ENCODE peak calls at places on chromosomes 13 and 19, in six cellular contexts. D is CD8-positive, alpha-beta memory T cell; W is transverse colon; G is psoas muscle; L is uterus; J is HepG2. P is an unnamed sample.

GRCh38 chr19:46288896-46289588 is 7.8 kb upstream of the HIF3A start:
- DNase-seq in D (no peak), W (no peak), G (no peak), L (no peak), J (peak), P (no peak)

GRCh38 chr13:41709511-41709910 is 251.4 kb downstream of the VWA8 start:
- DNase-seq in D (no peak), W (no peak), G (no peak), L (no peak), J (no peak), P (no peak)

GRCh38 chr13:79659161-79659560 is 178.2 kb downstream of the NDFIP2 start:
- DNase-seq in D (no peak), W (no peak), G (peak), L (peak), J (no peak), P (no peak)

GRCh38 chr19:56134655-56134922 is 6.5 kb upstream of the ZNF444 start:
- DNase-seq in D (no peak), W (no peak), G (no peak), L (no peak), J (no peak), P (no peak)

GRCh38 chr19:7242601-7243258 is 51.5 kb downstream of the INSR start:
- DNase-seq in D (no peak), W (no peak), G (no peak), L (no peak), J (no peak), P (no peak)

GRCh38 chr19:13539332-13539731 is 33.1 kb upstream of the CACNA1A start:
- DNase-seq in D (no peak), W (no peak), G (no peak), L (no peak), J (no peak), P (no peak)

GRCh38 chr13:38348890-38349289 is 761 bp upstream of the UFM1 start:
- DNase-seq in D (no peak), W (peak), G (no peak), L (no peak), J (no peak), P (no peak)

GRCh38 chr19:55082023-55082851 is 6.6 kb downstream of the EPS8L1 start:
- DNase-seq in D (peak), W (no peak), G (no peak), L (no peak), J (no peak), P (no peak)

GRCh38 chr19:46866407-46867132 is 5.8 kb downstream of the ARHGAP35 start:
- DNase-seq in D (no peak), W (no peak), G (no peak), L (no peak), J (peak), P (no peak)

GRCh38 chr13:91930687-91931086 is 532.3 kb downstream of the GPC5 start:
- DNase-seq in D (no peak), W (no peak), G (no peak), L (no peak), J (no peak), P (no peak)

GRCh38 chr19:8643860-8644653 is 13.6 kb downstream of the NFILZ start:
- DNase-seq in D (no peak), W (no peak), G (no peak), L (no peak), J (no peak), P (no peak)

GRCh38 chr19:56671613-56671994 is at the start of gene ZNF835:
- DNase-seq in D (peak), W (peak), G (peak), L (peak), J (no peak), P (peak)

GRCh38 chr13:48094404-48094780 is 512 bp downstream of the MED4 start:
- DNase-seq in D (no peak), W (no peak), G (no peak), L (no peak), J (no peak), P (no peak)

GRCh38 chr13:112734696-112735547 is 45.1 kb downstream of the ATP11A start:
- DNase-seq in D (no peak), W (no peak), G (no peak), L (no peak), J (no peak), P (peak)

GRCh38 chr19:41694831-41695635 is 7.0 kb upstream of the CEACAM7 start:
- DNase-seq in D (no peak), W (peak), G (no peak), L (no peak), J (no peak), P (no peak)

GRCh38 chr13:114115191-114115671 is 17.2 kb downstream of the RASA3 start:
- DNase-seq in D (no peak), W (peak), G (peak), L (peak), J (peak), P (peak)

GRCh38 chr13:49669735-49670309 is 21.5 kb downstream of the EBPL start:
- DNase-seq in D (no peak), W (peak), G (peak), L (no peak), J (peak), P (no peak)

GRCh38 chr13:113576597-113576996 is 8.0 kb upstream of the TFDP1 start:
- DNase-seq in D (no peak), W (no peak), G (no peak), L (no peak), J (no peak), P (no peak)

GRCh38 chr13:49571299-49572240 is 13.8 kb downstream of the RCBTB1 start:
- DNase-seq in D (no peak), W (no peak), G (no peak), L (no peak), J (no peak), P (no peak)

GRCh38 chr13:95023405-95023804 is 277.8 kb downstream of the ABCC4 start:
- DNase-seq in D (no peak), W (no peak), G (no peak), L (no peak), J (no peak), P (no peak)

GRCh38 chr13:41833851-41834250 is 127.1 kb downstream of the VWA8 start:
- DNase-seq in D (no peak), W (no peak), G (no peak), L (no peak), J (no peak), P (no peak)

GRCh38 chr19:39736088-39736487 is 1.7 kb downstream of the CLC start:
- DNase-seq in D (no peak), W (no peak), G (no peak), L (no peak), J (no peak), P (no peak)

GRCh38 chr13:30334663-30335386 is 27.5 kb upstream of the KATNAL1 start:
- DNase-seq in D (no peak), W (no peak), G (no peak), L (no peak), J (peak), P (no peak)

GRCh38 chr13:109756778-109757177 is 29.6 kb downstream of the IRS2 start:
- DNase-seq in D (no peak), W (no peak), G (no peak), L (no peak), J (no peak), P (no peak)

GRCh38 chr13:66546534-66547379 is 683.4 kb downstream of the PCDH9 start:
- DNase-seq in D (no peak), W (no peak), G (no peak), L (no peak), J (no peak), P (no peak)

GRCh38 chr13:50535050-50535449 is 308.4 kb downstream of the DLEU7 start:
- DNase-seq in D (no peak), W (no peak), G (no peak), L (no peak), J (no peak), P (no peak)

GRCh38 chr19:4452230-4452990 is 5.2 kb downstream of the UBXN6 start:
- DNase-seq in D (no peak), W (no peak), G (no peak), L (no peak), J (no peak), P (no peak)

GRCh38 chr13:114222461-114222968 is 12.2 kb upstream of the CDC16 start:
- DNase-seq in D (no peak), W (peak), G (no peak), L (no peak), J (peak), P (no peak)

GRCh38 chr19:18101268-18101667 is 3.7 kb downstream of the MAST3 start:
- DNase-seq in D (no peak), W (no peak), G (no peak), L (no peak), J (no peak), P (no peak)

GRCh38 chr19:51501594-51502263 is at the start of gene SIGLEC12:
- DNase-seq in D (no peak), W (peak), G (peak), L (no peak), J (no peak), P (peak)

DNA sequence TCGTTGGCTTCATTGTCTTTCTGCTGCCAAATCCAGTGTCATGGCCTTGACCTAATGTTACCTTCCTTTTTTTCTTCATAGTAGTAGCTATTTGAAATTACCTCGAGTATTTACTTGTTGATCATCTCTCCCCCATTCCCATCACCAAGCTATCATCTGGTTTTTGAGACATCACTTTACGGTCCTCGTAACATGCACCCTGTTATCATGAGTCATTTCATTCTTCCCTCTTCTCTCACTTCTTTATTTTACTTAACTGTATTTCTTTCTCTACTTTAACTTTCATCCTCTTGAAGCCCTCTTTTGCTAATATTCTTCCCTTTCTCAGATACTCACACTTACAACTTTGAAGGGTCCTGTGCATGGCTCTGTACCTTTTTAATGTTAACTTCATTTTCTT is 31.8 kb downstream of the TPP2 start:
- DNase-seq in D (no peak), W (no peak), G (no peak), L (no peak), J (no peak), P (no peak)
- H3K27ac ChIP-seq in D (no peak), W (no peak), G (no peak), L (no peak), J (no peak), P (no peak)

DNA sequence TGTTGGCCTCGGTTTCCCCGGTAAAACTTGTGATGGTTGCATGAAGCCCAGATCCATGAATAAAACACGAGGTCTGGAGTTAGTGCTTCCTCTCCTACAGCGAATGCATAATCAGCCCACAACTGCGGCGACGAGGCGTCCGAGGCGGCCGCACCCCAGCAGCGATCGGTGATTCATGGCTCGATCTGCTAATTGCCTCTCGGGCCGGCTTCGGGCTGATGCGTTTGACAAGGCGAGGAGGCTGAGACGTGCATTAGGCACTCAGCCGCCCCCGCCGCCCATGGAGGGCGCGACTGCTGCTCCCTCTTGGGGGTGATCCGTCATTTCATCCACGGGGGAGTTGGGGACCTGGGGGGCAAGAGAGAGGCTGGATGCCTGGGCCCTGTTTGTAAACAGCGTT is 48.1 kb downstream of the EFNA2 start:
- DNase-seq in D (no peak), W (no peak), G (no peak), L (no peak), J (no peak), P (no peak)
- H3K4me3 ChIP-seq in D (no peak), W (no peak), G (no peak), L (no peak), J (no peak), P (no peak)

GRCh38 chr19:43595605-43595998 is 332 bp downstream of the IRGQ start:
- DNase-seq in D (no peak), W (peak), G (no peak), L (no peak), J (no peak), P (peak)
- H3K27ac ChIP-seq in D (peak), W (peak), G (peak), L (peak), J (peak), P (peak)

DNA sequence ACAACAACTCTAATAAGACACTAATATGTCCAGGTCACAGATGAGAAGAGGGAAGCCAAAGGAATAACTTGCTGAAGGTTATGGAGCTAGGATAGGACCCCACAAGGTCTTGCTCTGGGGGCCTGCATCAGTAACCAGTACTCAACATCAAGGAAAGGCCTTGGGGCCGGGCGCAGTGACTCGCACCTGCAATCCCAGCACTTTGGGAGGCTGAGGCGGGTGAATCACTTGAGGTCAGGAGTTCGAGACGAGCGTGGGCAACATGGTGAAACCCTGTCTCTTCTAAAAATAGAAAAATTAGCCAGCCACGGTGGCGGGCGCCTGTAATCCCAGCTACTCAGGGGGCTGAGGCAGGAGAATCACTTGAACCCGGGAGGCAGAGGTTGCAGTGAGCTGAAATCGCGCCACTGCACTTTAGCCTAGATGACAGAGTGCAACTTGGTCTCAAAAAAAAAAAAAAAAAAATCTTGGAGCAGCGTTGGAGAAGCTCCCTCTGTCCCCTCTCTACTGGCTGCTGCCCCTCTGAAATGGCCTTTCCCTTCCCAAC is 1.8 kb downstream of the LONP1 start:
- DNase-seq in D (no peak), W (no peak), G (no peak), L (no peak), J (no peak), P (no peak)
- H3K4me3 ChIP-seq in D (peak), W (no peak), G (peak), L (no peak), J (peak), P (peak)

GRCh38 chr19:11265177-11265784 is 3.0 kb upstream of the DOCK6 start:
- DNase-seq in D (no peak), W (no peak), G (no peak), L (no peak), J (no peak), P (no peak)

GRCh38 chr19:11263726-11264125 is 1.4 kb upstream of the DOCK6 start:
- DNase-seq in D (no peak), W (no peak), G (no peak), L (no peak), J (no peak), P (no peak)

GRCh38 chr19:11264452-11265176 is 2.3 kb upstream of the DOCK6 start:
- DNase-seq in D (no peak), W (peak), G (no peak), L (no peak), J (peak), P (peak)

GRCh38 chr19:11267316-11268085 is 5.2 kb upstream of the DOCK6 start:
- DNase-seq in D (no peak), W (no peak), G (no peak), L (no peak), J (no peak), P (no peak)

DNA sequence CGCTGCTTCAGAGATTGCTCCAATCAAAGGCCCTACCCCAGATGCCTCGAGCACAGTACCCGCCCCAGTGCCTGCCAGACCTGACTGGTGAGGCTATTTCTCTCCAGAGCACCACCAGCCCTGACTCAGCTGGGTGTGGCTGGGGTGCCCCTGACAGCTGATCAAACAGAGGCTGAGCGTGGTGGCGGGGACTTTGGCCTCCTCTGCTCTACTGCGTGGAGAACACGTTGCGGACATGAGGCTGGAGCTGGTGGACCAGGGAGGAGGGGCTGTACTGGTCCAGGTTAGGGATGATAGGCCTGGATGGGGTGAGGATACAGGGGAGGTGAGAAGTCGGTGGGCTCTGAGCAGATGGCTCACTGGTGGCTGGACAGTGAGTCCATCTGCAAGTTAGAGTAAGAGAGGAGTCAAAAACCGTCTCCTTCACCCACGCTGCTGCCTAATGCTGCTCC is 3.5 kb upstream of the DOCK6 start:
- DNase-seq in D (no peak), W (peak), G (no peak), L (no peak), J (peak), P (peak)
- H3K27ac ChIP-seq in D (no peak), W (peak), G (no peak), L (no peak), J (peak), P (peak)

DNA sequence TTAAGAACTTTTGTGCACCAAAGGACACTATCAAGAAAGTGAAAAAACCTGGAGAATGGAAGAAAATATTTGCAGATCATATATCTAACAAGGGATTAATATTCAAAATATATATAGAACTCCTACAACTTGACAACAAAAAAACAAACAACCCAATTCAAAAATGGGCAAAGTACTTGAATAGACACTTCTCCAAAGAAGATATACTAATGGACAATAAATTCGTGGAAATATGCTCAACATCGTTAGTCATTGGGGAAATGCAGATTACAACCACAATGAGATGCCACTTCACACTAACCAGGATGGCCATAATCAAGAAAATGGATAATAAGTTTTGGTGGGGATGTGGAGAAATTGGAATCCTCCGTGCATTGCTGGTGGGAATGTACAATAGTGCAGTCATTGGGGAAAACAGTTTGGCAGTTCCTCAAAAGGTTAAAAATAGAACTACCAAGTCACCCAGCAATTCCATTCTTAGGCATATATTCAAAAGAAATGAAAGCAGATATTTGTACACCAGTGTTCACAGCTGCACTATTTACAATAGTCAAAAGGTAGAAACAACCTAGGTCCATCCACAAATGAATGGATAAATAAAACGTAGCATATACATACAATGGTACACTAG is 2.2 kb upstream of the LSR start:
- DNase-seq in D (no peak), W (no peak), G (no peak), L (no peak), J (no peak), P (no peak)
- H3K4me3 ChIP-seq in D (no peak), W (no peak), G (no peak), L (no peak), J (no peak), P (no peak)

P was measured in lower lobe of right lung.